ENCODE peak calls at places on chromosomes 4 and X, in six cellular contexts. E, A, X, H, O and P are unnamed samples.

GRCh38 chr4:48739560-48740019 is 40.5 kb downstream of the FRYL start:
- DNase-seq in H (no peak), O (no peak), E (no peak), A (no peak), X (no peak), P (no peak)

GRCh38 chr4:114384629-114385028 is 214.0 kb upstream of the UGT8 start:
- DNase-seq in E (no peak), H (no peak), O (peak; percentile 8), X (peak; percentile 57), A (peak; percentile 30), P (no peak)

GRCh38 chr4:155548173-155548572 is 118.5 kb upstream of the GUCY1A1 start:
- DNase-seq in A (no peak), H (no peak), O (no peak), E (no peak), X (no peak), P (no peak)

GRCh38 chr4:166972071-166972470 is 262.2 kb downstream of the SPOCK3 start:
- DNase-seq in H (no peak), A (no peak), O (no peak), E (no peak), X (no peak), P (no peak)

GRCh38 chr4:89551191-89551590 is 243.6 kb upstream of the GPRIN3 start:
- DNase-seq in E (no peak), X (no peak), O (no peak), H (no peak), A (no peak), P (no peak)

GRCh38 chr4:140027135-140027534 is 126.8 kb downstream of the MAML3 start:
- DNase-seq in X (no peak), A (no peak), O (no peak), E (no peak), H (no peak), P (no peak)

GRCh38 chrX:145405012-145405411 is 157.7 kb downstream of the SPANXN1 start:
- DNase-seq in X (no peak), E (peak; percentile 3), O (peak; percentile 21), H (no peak), A (peak; percentile 3), P (peak; percentile 1)

GRCh38 chr4:1309261-1310010 is 19.7 kb downstream of the MAEA start:
- DNase-seq in E (peak; percentile 76), A (no peak), H (no peak), O (no peak), X (peak; percentile 87), P (peak; percentile 82)

GRCh38 chr4:40843696-40844095 is 93.9 kb downstream of the NSUN7 start:
- DNase-seq in X (no peak), A (no peak), H (no peak), O (peak; percentile 3), E (peak; percentile 33), P (no peak)

GRCh38 chr4:99202536-99202935 is 16.5 kb downstream of the ADH6 start:
- DNase-seq in A (no peak), E (no peak), H (no peak), X (peak; percentile 36), O (no peak), P (no peak)

GRCh38 chr4:172270421-172270820 is 457.2 kb downstream of the GALNTL6 start:
- DNase-seq in O (no peak), X (no peak), H (no peak), E (no peak), A (peak; percentile 25), P (no peak)

GRCh38 chr4:1058997-1059665 is 47.7 kb downstream of the FGFRL1 start:
- DNase-seq in H (no peak), X (no peak), O (no peak), A (no peak), E (no peak), P (no peak)

GRCh38 chr4:20393486-20394100 is 141.9 kb downstream of the SLIT2 start:
- DNase-seq in H (no peak), X (no peak), E (no peak), A (no peak), O (no peak), P (no peak)

GRCh38 chr4:168643083-168643795 is 146.4 kb downstream of the PALLD start:
- DNase-seq in H (no peak), O (no peak), X (no peak), E (no peak), A (no peak), P (no peak)

GRCh38 chrX:45353462-45353861 is 152.8 kb upstream of the DIPK2B start:
- DNase-seq in O (no peak), H (no peak), A (no peak), X (no peak), E (no peak), P (no peak)

GRCh38 chr4:169963998-169964397 is 62.2 kb downstream of the MFAP3L start:
- DNase-seq in O (no peak), A (no peak), E (no peak), H (no peak), X (no peak), P (no peak)

GRCh38 chr4:169810325-169811323 is 52.9 kb upstream of the HPF1 start:
- DNase-seq in X (peak; percentile 75), O (peak; percentile 47), E (no peak), H (no peak), A (peak; percentile 78), P (peak; percentile 54)

GRCh38 chr4:184845367-184846011 is 19.7 kb upstream of the ACSL1 start:
- DNase-seq in E (no peak), H (no peak), O (peak; percentile 41), X (no peak), A (peak; percentile 8), P (peak; percentile 55)

GRCh38 chr4:78706302-78706701 is 69.8 kb upstream of the BMP2K start:
- DNase-seq in H (no peak), A (peak; percentile 26), X (no peak), O (peak; percentile 3), E (no peak), P (no peak)

GRCh38 chrX:154799554-154800348 is 5.5 kb downstream of the MPP1 start:
- DNase-seq in O (peak; percentile 52), E (no peak), X (no peak), H (no peak), A (peak; percentile 44), P (no peak)

GRCh38 chrX:53260836-53261235 is 20.5 kb downstream of the IQSEC2 start:
- DNase-seq in H (no peak), A (no peak), O (no peak), X (no peak), E (no peak), P (no peak)

GRCh38 chr4:128707864-128708263 is 101.6 kb upstream of the JADE1 start:
- DNase-seq in H (no peak), X (peak; percentile 62), E (no peak), A (no peak), O (peak; percentile 4), P (peak; percentile 18)

GRCh38 chrX:37608156-37608555 is 36.7 kb downstream of the LANCL3 start:
- DNase-seq in E (no peak), O (no peak), X (no peak), A (no peak), H (no peak), P (no peak)

GRCh38 chr4:1244081-1244977 is 4.6 kb downstream of the CTBP1 start:
- DNase-seq in O (no peak), A (no peak), X (no peak), E (no peak), H (no peak), P (no peak)

GRCh38 chrX:48761674-48762471 is at the start of gene GLOD5:
- DNase-seq in O (peak; percentile 86), X (no peak), H (no peak), A (peak; percentile 52), E (no peak), P (peak; percentile 3)

GRCh38 chr4:76197971-76198410 is 15.6 kb downstream of the SCARB2 start:
- DNase-seq in X (no peak), A (no peak), E (peak; percentile 39), O (no peak), H (no peak), P (no peak)

GRCh38 chrX:46621572-46621971 is 48.0 kb downstream of the CHST7 start:
- DNase-seq in X (no peak), E (no peak), A (no peak), O (no peak), H (no peak), P (no peak)

GRCh38 chr4:153622093-153622492 is 62.0 kb upstream of the TLR2 start:
- DNase-seq in H (no peak), E (no peak), X (no peak), A (no peak), O (no peak), P (no peak)

GRCh38 chrX:47634871-47635575 is 5.3 kb upstream of the CFP start:
- DNase-seq in A (no peak), E (peak; percentile 33), X (no peak), H (no peak), O (no peak), P (no peak)

GRCh38 chrX:53078943-53079342 is 3.2 kb upstream of the TSPYL2 start:
- DNase-seq in A (no peak), X (no peak), O (no peak), E (no peak), H (no peak), P (no peak)

GRCh38 chrX:22969416-22969815 is 30.3 kb upstream of the DDX53 start:
- DNase-seq in H (no peak), X (no peak), O (no peak), E (no peak), A (no peak), P (no peak)

GRCh38 chrX:44708470-44708869 is 135.4 kb upstream of the DUSP21 start:
- DNase-seq in H (no peak), O (no peak), E (no peak), X (no peak), A (no peak), P (no peak)

GRCh38 chr4:112378858-112379257 is 81.7 kb downstream of the ALPK1 start:
- DNase-seq in E (no peak), O (no peak), X (no peak), A (no peak), H (no peak), P (no peak)

GRCh38 chr4:179485781-179486180 is 2043.5 kb upstream of the AGA start:
- DNase-seq in H (no peak), E (no peak), O (no peak), X (no peak), A (no peak), P (no peak)

GRCh38 chr4:31995943-31996901 is 1276.1 kb downstream of the PCDH7 start:
- DNase-seq in A (no peak), H (no peak), X (no peak), E (no peak), O (no peak), P (no peak)

GRCh38 chr4:165784672-165785071 is 88.4 kb upstream of the TLL1 start:
- DNase-seq in H (no peak), E (no peak), X (no peak), A (no peak), O (no peak), P (no peak)

GRCh38 chr4:38322709-38323108 is 341.3 kb upstream of the KLF3 start:
- DNase-seq in H (no peak), E (no peak), X (peak; percentile 79), A (peak; percentile 68), O (no peak), P (peak; percentile 51)

GRCh38 chr4:27084685-27085356 is 224.2 kb downstream of the STIM2 start:
- DNase-seq in X (no peak), A (no peak), E (peak; percentile 31), O (no peak), H (peak; percentile 1), P (no peak)

GRCh38 chr4:2305766-2306501 is 44.0 kb upstream of the MXD4 start:
- DNase-seq in A (no peak), X (no peak), O (no peak), E (no peak), H (no peak), P (no peak)

GRCh38 chrX:46554942-46555341 is 9.7 kb upstream of the ZNF674 start:
- DNase-seq in X (no peak), A (no peak), H (no peak), E (no peak), O (no peak), P (no peak)